ENCODE peak calls at places on chromosomes 16 and 17, in nine cellular contexts. I, T, P, O, Y, Q, M, C and F are unnamed samples.
A peak's percentile ranks its signal among the peaks of the same experiment; 100 is the strongest.

GRCh38 chr16:679808-680624 is at the start of gene STUB1:
- DNase-seq in C (peak; percentile 81), I (peak; percentile 84), Y (peak; percentile 80), O (peak; percentile 76), P (peak; percentile 65), M (peak; percentile 87), Q (peak; percentile 78), T (peak; percentile 97), F (no peak)

GRCh38 chr16:88116121-88116900 is 165.1 kb downstream of the BANP start:
- DNase-seq in T (no peak), M (no peak), I (no peak), O (no peak), Y (no peak), P (no peak), Q (peak; percentile 51), C (no peak), F (no peak)

GRCh38 chr16:64993464-64993863 is 128.4 kb downstream of the CDH11 start:
- DNase-seq in O (no peak), T (no peak), P (no peak), I (no peak), Q (no peak), Y (no peak), C (no peak), M (no peak), F (no peak)

GRCh38 chr16:81715358-81716196 is 63.5 kb upstream of the PLCG2 start:
- DNase-seq in P (no peak), O (no peak), T (no peak), I (no peak), M (no peak), Q (no peak), Y (no peak), C (no peak), F (no peak)

GRCh38 chr17:38751144-38751802 is 1.3 kb upstream of the PSMB3 start:
- DNase-seq in Y (peak; percentile 67), T (no peak), P (no peak), C (no peak), I (no peak), O (no peak), Q (no peak), M (no peak), F (no peak)

GRCh38 chr16:1100084-1100800 is 4.2 kb upstream of the C1QTNF8 start:
- DNase-seq in Q (no peak), C (no peak), I (no peak), T (no peak), P (no peak), M (no peak), O (no peak), Y (no peak), F (no peak)

GRCh38 chr16:74556375-74556922 is 50.5 kb downstream of the GLG1 start:
- DNase-seq in P (no peak), M (no peak), I (no peak), C (no peak), Y (no peak), Q (peak; percentile 67), O (no peak), T (no peak), F (no peak)

GRCh38 chr16:74627506-74628220 is 20.7 kb upstream of the GLG1 start:
- DNase-seq in M (no peak), T (no peak), O (no peak), C (no peak), I (no peak), P (no peak), Q (peak; percentile 29), Y (no peak), F (no peak)

GRCh38 chr17:80968602-80969029 is 23.0 kb upstream of the CHMP6 start:
- DNase-seq in T (no peak), O (no peak), M (no peak), Q (peak; percentile 53), I (no peak), P (no peak), Y (no peak), C (no peak), F (no peak)

GRCh38 chr17:11935734-11936406 is 61.4 kb downstream of the ZNF18 start:
- DNase-seq in I (no peak), M (peak; percentile 18), C (peak; percentile 11), P (no peak), O (peak; percentile 60), Q (peak; percentile 16), Y (no peak), T (no peak), F (peak; percentile 24)

GRCh38 chr16:52953215-52953614 is 99.5 kb downstream of the CHD9NB start:
- DNase-seq in Q (no peak), M (no peak), C (no peak), P (no peak), I (no peak), O (no peak), Y (no peak), T (no peak), F (no peak)

GRCh38 chr16:11224894-11225676 is 30.9 kb downstream of the SOCS1 start:
- DNase-seq in T (peak; percentile 65), Y (no peak), I (peak; percentile 89), P (peak; percentile 28), M (peak; percentile 76), C (no peak), O (no peak), Q (no peak), F (no peak)

GRCh38 chr16:15777533-15778203 is 79.2 kb downstream of the MYH11 start:
- DNase-seq in C (peak; percentile 27), Y (peak; percentile 19), P (no peak), I (peak; percentile 17), O (peak; percentile 85), T (no peak), M (no peak), Q (peak; percentile 56), F (no peak)

GRCh38 chr17:45150911-45151809 is 2.9 kb downstream of the HEXIM1 start:
- DNase-seq in I (no peak), C (no peak), P (no peak), T (no peak), Q (no peak), Y (peak; percentile 25), O (no peak), M (no peak), F (no peak)

GRCh38 chr16:30997887-30998711 is 12.3 kb downstream of the STX1B start:
- DNase-seq in T (no peak), Y (no peak), O (peak; percentile 49), M (no peak), Q (peak; percentile 92), P (no peak), C (no peak), I (no peak), F (no peak)

GRCh38 chr17:72538921-72539352 is 418.1 kb downstream of the SOX9 start:
- DNase-seq in I (no peak), O (no peak), C (no peak), P (no peak), M (no peak), Y (no peak), Q (peak; percentile 17), T (no peak), F (no peak)

GRCh38 chr17:64635647-64636305 is 26.3 kb downstream of the SMURF2 start:
- DNase-seq in Q (peak; percentile 91), O (no peak), T (no peak), M (no peak), I (no peak), P (no peak), Y (no peak), C (no peak), F (no peak)

GRCh38 chr17:78493455-78494188 is 83.6 kb downstream of the DNAH17 start:
- DNase-seq in Y (no peak), C (no peak), Q (no peak), P (no peak), M (no peak), T (no peak), O (peak; percentile 55), I (no peak), F (no peak)

GRCh38 chr17:7549401-7550055 is 670 bp downstream of the TNFSF12 start:
- DNase-seq in I (peak; percentile 30), Y (no peak), O (no peak), C (no peak), P (no peak), Q (peak; percentile 10), T (no peak), M (peak; percentile 27), F (no peak)

GRCh38 chr17:79619636-79620206 is 8.9 kb upstream of the RBFOX3 start:
- DNase-seq in T (no peak), Q (no peak), Y (no peak), C (no peak), O (no peak), M (no peak), I (no peak), P (no peak), F (no peak)

GRCh38 chr17:76265624-76266243 is 586 bp downstream of the UBALD2 start:
- DNase-seq in Q (peak; percentile 41), Y (peak; percentile 42), O (no peak), P (no peak), M (no peak), I (no peak), C (peak; percentile 68), T (no peak), F (no peak)

GRCh38 chr17:42806249-42806648 is 7.6 kb downstream of the CNTD1 start:
- DNase-seq in P (no peak), M (no peak), C (no peak), I (no peak), T (no peak), Y (no peak), O (no peak), Q (no peak), F (no peak)

GRCh38 chr16:4631444-4631843 is 6.8 kb downstream of the MGRN1 start:
- DNase-seq in M (no peak), T (no peak), O (no peak), Y (no peak), P (no peak), I (no peak), Q (no peak), C (no peak), F (no peak)

GRCh38 chr17:3798273-3799180 is 2.5 kb downstream of the ITGAE start:
- DNase-seq in T (no peak), M (no peak), I (peak; percentile 76), Y (no peak), O (no peak), Q (no peak), P (no peak), C (no peak), F (no peak)

GRCh38 chr16:12146966-12147365 is 170.4 kb downstream of the SNX29 start:
- DNase-seq in Y (no peak), M (no peak), Q (no peak), I (peak; percentile 38), O (no peak), P (no peak), T (no peak), C (no peak), F (no peak)

GRCh38 chr17:29687601-29688000 is 64.9 kb upstream of the CORO6 start:
- DNase-seq in M (no peak), P (no peak), O (no peak), C (no peak), Q (no peak), I (no peak), T (no peak), Y (no peak), F (no peak)

GRCh38 chr17:55005520-55005919 is 37.0 kb downstream of the STXBP4 start:
- DNase-seq in Y (peak; percentile 15), P (no peak), I (no peak), C (no peak), M (no peak), Q (peak; percentile 19), O (peak; percentile 40), T (no peak), F (no peak)

GRCh38 chr17:2996938-2997670 is 66.3 kb downstream of the OR1D5 start:
- DNase-seq in O (no peak), P (no peak), C (no peak), Q (no peak), M (no peak), I (no peak), Y (no peak), T (no peak), F (no peak)

GRCh38 chr17:47812146-47812920 is 9.3 kb downstream of the OSBPL7 start:
- DNase-seq in Q (no peak), Y (no peak), I (no peak), C (no peak), M (no peak), O (no peak), P (no peak), T (no peak), F (no peak)